ENCODE peak calls at places on chromosomes 3 and 15, in nine cellular contexts. N is CD8-positive, alpha-beta T cell; C is dorsolateral prefrontal cortex; R is AG04450; E is endothelial cell of umbilical vein; K is colonic mucosa; P is psoas muscle; S is coronary artery; Y is fibroblast of lung. T is an unnamed sample.

GRCh38 chr15:75347222-75348033 is 589 bp downstream of the NEIL1 start:
- DNase-seq in R (no peak), N (peak), K (peak), C (peak), Y (no peak), E (peak), P (peak), S (no peak), T (peak)

GRCh38 chr3:42306499-42306898 is 40.5 kb upstream of the CCK start:
- DNase-seq in N (no peak), R (no peak), S (no peak), C (no peak), Y (no peak), P (no peak), E (no peak), K (no peak), T (no peak)

GRCh38 chr3:156516284-156516683 is 38.6 kb downstream of the SSR3 start:
- DNase-seq in Y (no peak), S (no peak), R (no peak), N (no peak), K (no peak), E (no peak), C (no peak), P (peak), T (no peak)

GRCh38 chr15:96166223-96167200 is 164.0 kb upstream of the NR2F2 start:
- DNase-seq in K (no peak), P (no peak), S (no peak), Y (peak), R (no peak), C (no peak), E (no peak), N (no peak), T (no peak)

GRCh38 chr15:43792761-43793493 is 807 bp downstream of the SERF2 start:
- DNase-seq in C (no peak), S (no peak), N (peak), E (peak), R (no peak), K (peak), Y (peak), P (peak), T (peak)

GRCh38 chr15:73601449-73602425 is 31.5 kb downstream of the NPTN start:
- DNase-seq in C (peak), S (no peak), K (peak), E (peak), N (no peak), Y (peak), P (peak), R (no peak), T (peak)

GRCh38 chr3:40290396-40290795 is 19.1 kb upstream of the EIF1B start:
- DNase-seq in Y (no peak), R (no peak), N (no peak), P (no peak), S (no peak), K (no peak), E (no peak), C (no peak), T (no peak)

GRCh38 chr3:15052335-15053242 is 12.5 kb downstream of the MRPS25 start:
- DNase-seq in S (no peak), Y (no peak), K (no peak), P (no peak), N (no peak), E (no peak), R (no peak), C (no peak), T (no peak)

GRCh38 chr15:96329403-96329981 is 1.0 kb upstream of the NR2F2 start:
- DNase-seq in S (peak), R (no peak), Y (peak), K (peak), E (peak), P (no peak), N (no peak), C (no peak), T (no peak)

GRCh38 chr3:155809181-155809580 is 3.1 kb upstream of the C3orf33 start:
- DNase-seq in C (no peak), N (no peak), E (no peak), P (no peak), S (no peak), R (no peak), Y (peak), K (no peak), T (no peak)

GRCh38 chr3:128091586-128091985 is 32.0 kb downstream of the RUVBL1 start:
- DNase-seq in C (no peak), S (no peak), K (no peak), P (no peak), Y (no peak), E (no peak), N (no peak), R (no peak), T (no peak)

GRCh38 chr15:32730677-32731654 is 13.2 kb downstream of the GREM1 start:
- DNase-seq in E (peak), Y (peak), N (no peak), S (no peak), C (no peak), P (no peak), R (no peak), K (peak), T (peak)

GRCh38 chr15:40069178-40070165 is 30.5 kb upstream of the SRP14 start:
- DNase-seq in E (peak), Y (peak), C (peak), P (peak), R (no peak), S (peak), K (peak), N (no peak), T (peak)

GRCh38 chr3:39333607-39334006 is 4.1 kb downstream of the CCR8 start:
- DNase-seq in E (no peak), S (no peak), K (no peak), N (no peak), Y (no peak), C (no peak), R (no peak), P (no peak), T (no peak)

GRCh38 chr3:151146071-151146730 is 56.8 kb downstream of the GPR171 start:
- DNase-seq in P (peak), K (peak), R (peak), E (peak), C (peak), N (peak), S (peak), Y (peak), T (peak)

GRCh38 chr3:127702151-127702578 is 29.4 kb downstream of the ABTB1 start:
- DNase-seq in R (no peak), S (no peak), P (peak), K (no peak), N (no peak), E (no peak), C (peak), Y (no peak), T (no peak)

GRCh38 chr3:23884481-23884880 is 32.3 kb downstream of the NKIRAS1 start:
- DNase-seq in K (no peak), P (no peak), E (no peak), R (no peak), Y (no peak), N (no peak), S (no peak), C (no peak), T (no peak)

GRCh38 chr3:129555176-129555575 is 12.2 kb downstream of the H1-8 start:
- DNase-seq in S (no peak), E (no peak), P (peak), C (no peak), N (no peak), Y (no peak), R (no peak), K (no peak), T (no peak)

GRCh38 chr3:30729512-30729911 is 123.1 kb downstream of the TGFBR2 start:
- DNase-seq in R (no peak), E (no peak), N (no peak), P (no peak), K (no peak), Y (no peak), S (no peak), C (no peak), T (no peak)

GRCh38 chr3:71753716-71754609 is at the start of gene GPR27:
- DNase-seq in N (no peak), Y (peak), R (no peak), E (peak), C (no peak), S (no peak), K (no peak), P (peak), T (peak)

GRCh38 chr3:194876403-194877165 is 190.9 kb downstream of the FAM43A start:
- DNase-seq in R (no peak), K (no peak), N (no peak), Y (peak), P (peak), S (no peak), E (no peak), C (no peak), T (no peak)

GRCh38 chr3:170740726-170741591 is 129.0 kb downstream of the RPL22L1 start:
- DNase-seq in K (peak), C (peak), R (no peak), E (no peak), S (peak), Y (peak), N (no peak), P (peak), T (peak)

GRCh38 chr3:77323616-77324015 is 283.7 kb downstream of the ROBO2 start:
- DNase-seq in S (no peak), Y (no peak), R (no peak), N (no peak), E (no peak), P (no peak), K (no peak), C (no peak), T (no peak)

GRCh38 chr3:42709621-42710020 is 7.0 kb upstream of the HHATL start:
- DNase-seq in S (peak), Y (no peak), E (no peak), P (no peak), K (no peak), C (no peak), R (no peak), N (no peak), T (no peak)

GRCh38 chr15:78661001-78661400 is 20.0 kb upstream of the CHRNB4 start:
- DNase-seq in N (no peak), R (no peak), Y (no peak), K (no peak), C (no peak), E (no peak), S (no peak), P (no peak), T (no peak)

GRCh38 chr15:58510715-58511465 is 79.1 kb downstream of the LIPC start:
- DNase-seq in K (no peak), R (peak), C (no peak), S (no peak), N (no peak), Y (peak), P (no peak), E (peak), T (no peak)

GRCh38 chr3:53162672-53163458 is 1.9 kb downstream of the PRKCD start:
- DNase-seq in S (no peak), Y (no peak), R (no peak), C (no peak), P (no peak), E (no peak), K (peak), N (peak), T (no peak)

GRCh38 chr3:14174483-14174882 is 3.9 kb downstream of the XPC start:
- DNase-seq in C (no peak), Y (peak), P (no peak), K (no peak), R (no peak), N (no peak), E (no peak), S (no peak), T (no peak)

GRCh38 chr3:52053307-52054304 is 2.8 kb downstream of the DUSP7 start:
- DNase-seq in N (peak), K (no peak), Y (no peak), S (no peak), P (no peak), R (no peak), C (peak), E (peak), T (peak)

GRCh38 chr3:52054689-52055511 is 1.5 kb downstream of the DUSP7 start:
- DNase-seq in E (peak), C (no peak), R (no peak), P (no peak), N (peak), Y (no peak), S (no peak), K (peak), T (no peak)

GRCh38 chr3:52050571-52050970 is 5.8 kb downstream of the DUSP7 start:
- DNase-seq in E (no peak), N (no peak), S (no peak), Y (no peak), P (no peak), K (no peak), C (no peak), R (no peak), T (no peak)

GRCh38 chr3:52051444-52051843 is 4.9 kb downstream of the DUSP7 start:
- DNase-seq in C (no peak), N (no peak), K (no peak), S (no peak), E (no peak), P (no peak), Y (no peak), R (no peak), T (no peak)

GRCh38 chr3:52052831-52053306 is 3.5 kb downstream of the DUSP7 start:
- DNase-seq in K (peak), P (peak), S (peak), C (peak), N (peak), R (peak), Y (peak), E (peak), T (peak)
- TF ChIP-seq CTCF in K (no peak), P (peak), S (no peak), C (peak), N (no peak), R (peak), Y (peak), E (peak), T (peak)

GRCh38 chr3:142998439-142998838 is 2.9 kb upstream of the U2SURP start:
- DNase-seq in E (no peak), N (no peak), R (no peak), Y (peak), P (no peak), S (no peak), C (no peak), K (no peak), T (no peak)

GRCh38 chr3:143000525-143000924 is 845 bp upstream of the U2SURP start:
- DNase-seq in R (no peak), Y (peak), N (no peak), C (no peak), E (no peak), P (no peak), K (peak), S (no peak), T (peak)

GRCh38 chr3:143001034-143001368 is 369 bp upstream of the U2SURP start:
- DNase-seq in S (no peak), E (no peak), K (no peak), R (no peak), P (peak), C (no peak), Y (no peak), N (no peak), T (no peak)

GRCh38 chr3:143001369-143002082 is at the start of gene U2SURP:
- DNase-seq in E (peak), K (peak), P (peak), R (peak), N (peak), Y (peak), C (peak), S (peak), T (peak)

DNA sequence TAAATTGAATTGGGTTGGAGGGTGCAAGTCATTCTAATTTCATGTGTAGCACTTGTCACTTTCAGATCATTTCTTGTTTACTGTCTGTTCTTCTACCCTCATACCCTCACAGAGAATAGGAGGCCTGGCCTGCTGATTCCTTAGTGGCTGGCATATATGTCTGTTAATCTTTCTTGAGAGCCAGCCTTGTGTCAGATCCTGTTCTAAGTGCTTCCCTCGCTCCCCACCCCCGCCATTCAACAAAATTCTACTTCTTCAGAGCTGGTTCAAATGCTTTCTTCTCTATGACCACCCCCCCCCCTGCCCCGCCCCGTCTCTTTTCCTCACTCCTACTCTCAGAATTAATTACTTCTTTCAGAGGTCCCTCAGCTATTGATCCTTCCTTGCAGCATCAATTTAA is 1.5 kb upstream of the U2SURP start:
- DNase-seq in Y (peak), S (no peak), P (no peak), N (no peak), C (no peak), K (no peak), R (no peak), E (no peak), T (no peak)
- H3K27ac ChIP-seq in Y (peak), S (peak), P (peak), N (no peak), C (no peak), K (no peak), R (peak), E (no peak), T (peak)

GRCh38 chr15:31403096-31403495 is 76.5 kb downstream of the KLF13 start:
- DNase-seq in C (no peak), E (no peak), N (no peak), K (no peak), P (no peak), Y (no peak), S (no peak), R (no peak), T (no peak)
- TF ChIP-seq CTCF in C (no peak), E (no peak), N (no peak), K (no peak), P (no peak), Y (no peak), S (no peak), R (no peak), T (no peak)

GRCh38 chr3:124813541-124813940 is 73.6 kb downstream of the ITGB5 start:
- DNase-seq in R (no peak), P (no peak), N (no peak), Y (no peak), K (no peak), C (no peak), S (no peak), E (no peak), T (no peak)

GRCh38 chr3:124816206-124816605 is 71.0 kb downstream of the ITGB5 start:
- DNase-seq in E (no peak), P (no peak), C (no peak), Y (no peak), S (no peak), K (no peak), R (no peak), N (no peak), T (no peak)

GRCh38 chr3:124812291-124813265 is 74.6 kb downstream of the ITGB5 start:
- DNase-seq in C (no peak), Y (peak), K (peak), E (peak), R (peak), N (no peak), P (peak), S (peak), T (peak)

GRCh38 chr3:124817079-124817478 is 70.1 kb downstream of the ITGB5 start:
- DNase-seq in K (no peak), C (no peak), E (no peak), Y (no peak), P (no peak), R (no peak), N (no peak), S (no peak), T (no peak)

DNA sequence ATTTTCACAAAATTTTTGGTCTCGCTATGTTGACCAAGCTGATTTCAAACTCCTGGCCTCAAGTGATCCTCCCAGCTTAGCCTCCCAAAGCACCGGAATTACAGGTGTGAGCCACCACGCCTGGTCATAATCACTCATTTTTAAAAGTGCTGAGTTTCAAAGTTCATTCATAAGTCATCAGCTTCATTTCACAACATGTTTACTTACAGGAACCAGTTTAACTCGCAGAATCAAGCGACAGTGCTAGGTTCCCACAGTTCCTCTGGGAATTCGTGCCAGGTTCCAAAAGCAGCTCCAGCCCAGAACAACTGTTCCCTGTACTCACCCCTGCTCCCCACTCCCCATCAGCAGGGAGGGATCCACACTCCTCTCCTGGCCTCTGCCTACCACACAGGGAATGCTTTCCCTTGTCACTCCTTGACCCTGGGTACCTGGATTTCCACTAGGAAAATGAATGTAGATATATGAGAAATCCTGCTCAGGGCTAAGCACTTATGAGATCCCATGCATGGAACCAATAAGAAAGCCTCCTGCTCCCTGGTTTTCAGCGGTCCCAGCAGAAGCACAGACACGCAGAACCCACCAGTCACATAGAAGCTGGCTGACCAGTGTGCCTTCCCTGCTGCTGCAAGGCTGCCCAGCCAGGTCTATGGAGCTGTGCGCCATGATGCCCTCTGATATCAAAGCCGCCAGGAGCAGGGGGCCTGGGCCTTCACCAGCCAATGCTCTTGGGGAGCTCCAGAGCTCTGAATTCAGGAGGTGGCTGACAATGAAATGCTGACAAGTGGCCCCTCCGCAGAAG is 72.3 kb downstream of the ITGB5 start:
- DNase-seq in P (no peak), Y (no peak), E (no peak), N (no peak), C (no peak), K (peak), S (no peak), R (no peak), T (peak)
- H3K27ac ChIP-seq in P (peak), Y (no peak), E (no peak), N (no peak), C (no peak), K (peak), S (peak), R (no peak), T (peak)

GRCh38 chr15:67416891-67417290 is 104.0 kb upstream of the C15orf61 start:
- DNase-seq in Y (no peak), E (no peak), C (no peak), N (no peak), R (no peak), P (no peak), S (no peak), K (no peak), T (no peak)

GRCh38 chr15:67421105-67421504 is 99.8 kb upstream of the C15orf61 start:
- DNase-seq in K (no peak), P (no peak), S (no peak), C (no peak), N (no peak), Y (no peak), R (no peak), E (no peak), T (no peak)

GRCh38 chr15:67419705-67420104 is 101.2 kb upstream of the C15orf61 start:
- DNase-seq in Y (no peak), N (no peak), S (no peak), R (no peak), C (no peak), E (no peak), K (no peak), P (no peak), T (no peak)

GRCh38 chr15:67420137-67420536 is 100.8 kb upstream of the C15orf61 start:
- DNase-seq in E (no peak), S (no peak), Y (no peak), K (no peak), R (no peak), N (no peak), C (no peak), P (no peak), T (no peak)

GRCh38 chr15:67422296-67422695 is 98.6 kb upstream of the C15orf61 start:
- DNase-seq in E (no peak), K (no peak), R (no peak), N (no peak), P (no peak), S (no peak), Y (no peak), C (no peak), T (no peak)
- TF ChIP-seq CTCF in E (no peak), K (no peak), R (no peak), N (no peak), P (no peak), S (no peak), Y (no peak), C (no peak), T (no peak)

T was measured in RWPE1.